ENCODE peak calls at places on chromosome 6, in six cellular contexts. N is frontal cortex; W is EL; G is MCF 10A; Y is stromal cell of bone marrow; C is Jurkat, Clone E6-1. L is an unnamed sample.

GRCh38 chr6:1080453-1081328 is 231.2 kb upstream of the FOXQ1 start:
- DNase-seq in N (no peak), W (no peak), G (no peak), Y (no peak), C (no peak), L (no peak)

GRCh38 chr6:155530219-155530834 is 74.7 kb upstream of the NOX3 start:
- DNase-seq in N (no peak), W (peak), G (peak), Y (peak), C (peak), L (peak)

GRCh38 chr6:13873288-13874190 is 51.2 kb upstream of the RNF182 start:
- DNase-seq in N (peak), W (peak), G (peak), Y (no peak), C (peak), L (peak)

GRCh38 chr6:40520683-40521082 is 66.5 kb downstream of the LRFN2 start:
- DNase-seq in N (no peak), W (no peak), G (no peak), Y (no peak), C (no peak), L (no peak)

GRCh38 chr6:23320588-23320987 is 751.2 kb downstream of the HDGFL1 start:
- DNase-seq in N (no peak), W (no peak), G (no peak), Y (no peak), C (no peak), L (no peak)

GRCh38 chr6:71395731-71396409 is 107.3 kb downstream of the OGFRL1 start:
- DNase-seq in N (no peak), W (no peak), G (no peak), Y (no peak), C (no peak), L (no peak)

GRCh38 chr6:32109114-32109764 is at the start of gene TNXB:
- DNase-seq in N (no peak), W (no peak), G (no peak), Y (no peak), C (no peak), L (no peak)

GRCh38 chr6:3939964-3940363 is 90.8 kb downstream of the FAM50B start:
- DNase-seq in N (no peak), W (no peak), G (no peak), Y (no peak), C (no peak), L (no peak)

GRCh38 chr6:83867527-83868161 is 8.2 kb downstream of the CYB5R4 start:
- DNase-seq in N (no peak), W (peak), G (peak), Y (peak), C (peak), L (peak)

GRCh38 chr6:158756977-158757752 is 62.0 kb downstream of the EZR start:
- DNase-seq in N (no peak), W (no peak), G (no peak), Y (no peak), C (no peak), L (no peak)

GRCh38 chr6:49549691-49550412 is 616 bp upstream of the C6orf141 start:
- DNase-seq in N (no peak), W (no peak), G (no peak), Y (no peak), C (no peak), L (no peak)

GRCh38 chr6:22828179-22829062 is 259.1 kb downstream of the HDGFL1 start:
- DNase-seq in N (no peak), W (peak), G (peak), Y (peak), C (peak), L (peak)

GRCh38 chr6:129748901-129749748 is 39.1 kb upstream of the ARHGAP18 start:
- DNase-seq in N (no peak), W (peak), G (peak), Y (peak), C (no peak), L (peak)

GRCh38 chr6:21371676-21372161 is 221.8 kb upstream of the SOX4 start:
- DNase-seq in N (no peak), W (peak), G (peak), Y (no peak), C (no peak), L (peak)

GRCh38 chr6:135995160-135995898 is 143.8 kb downstream of the PDE7B start:
- DNase-seq in N (no peak), W (peak), G (peak), Y (peak), C (no peak), L (peak)

GRCh38 chr6:78917788-78918187 is 50.4 kb downstream of the IRAK1BP1 start:
- DNase-seq in N (no peak), W (no peak), G (no peak), Y (no peak), C (no peak), L (no peak)

GRCh38 chr6:148251891-148252290 is 90.7 kb upstream of the SASH1 start:
- DNase-seq in N (no peak), W (no peak), G (no peak), Y (no peak), C (no peak), L (no peak)

GRCh38 chr6:3523288-3523670 is 66.4 kb upstream of the SLC22A23 start:
- DNase-seq in N (no peak), W (peak), G (peak), Y (no peak), C (no peak), L (no peak)

GRCh38 chr6:150625927-150626326 is 26.2 kb downstream of the PLEKHG1 start:
- DNase-seq in N (no peak), W (no peak), G (no peak), Y (no peak), C (no peak), L (no peak)

GRCh38 chr6:166237611-166238010 is 70.0 kb upstream of the TBXT start:
- DNase-seq in N (no peak), W (no peak), G (no peak), Y (peak), C (no peak), L (no peak)

GRCh38 chr6:3443221-3443515 is 13.7 kb downstream of the SLC22A23 start:
- DNase-seq in N (no peak), W (no peak), G (no peak), Y (no peak), C (no peak), L (no peak)

GRCh38 chr6:160791981-160792418 is 90.0 kb downstream of the PLG start:
- DNase-seq in N (no peak), W (no peak), G (peak), Y (no peak), C (no peak), L (peak)

GRCh38 chr6:31877651-31878161 is 1.1 kb downstream of the SLC44A4 start:
- DNase-seq in N (no peak), W (no peak), G (no peak), Y (no peak), C (no peak), L (peak)

GRCh38 chr6:144094731-144095133 is 641 bp downstream of the SF3B5 start:
- DNase-seq in N (no peak), W (no peak), G (no peak), Y (no peak), C (no peak), L (no peak)

GRCh38 chr6:150050846-150051245 is 18.1 kb downstream of the ULBP3 start:
- DNase-seq in N (no peak), W (no peak), G (no peak), Y (no peak), C (no peak), L (no peak)